ENCODE peak calls at places on chromosomes 4 and X, in four cellular contexts. P is glutamatergic neuron, N is right atrium auricular region, V is lower leg skin. K is an unnamed sample.

GRCh38 chr4:4269856-4270255 is 20.1 kb downstream of the LYAR start:
- DNase-seq in P (no peak), N (no peak), V (no peak), K (no peak)

GRCh38 chr4:1208970-1209704 is 36.8 kb upstream of the SPON2 start:
- DNase-seq in P (no peak), N (no peak), V (peak), K (no peak)

GRCh38 chr4:156194896-156195295 is 241.2 kb upstream of the CTSO start:
- DNase-seq in P (no peak), N (no peak), V (no peak), K (no peak)

GRCh38 chr4:84146300-84146942 is 352.7 kb downstream of the NKX6-1 start:
- DNase-seq in P (no peak), N (no peak), V (no peak), K (no peak)

GRCh38 chr4:6716018-6716911 is at the start of gene BLOC1S4:
- DNase-seq in P (peak), N (peak), V (peak), K (peak)

GRCh38 chr4:176187610-176188009 is 7.8 kb downstream of the SPATA4 start:
- DNase-seq in P (no peak), N (no peak), V (no peak), K (no peak)

GRCh38 chr4:169215656-169216055 is 55.1 kb downstream of the SH3RF1 start:
- DNase-seq in P (no peak), N (no peak), V (no peak), K (no peak)

GRCh38 chr4:75542824-75543223 is 13.0 kb upstream of the ODAPH start:
- DNase-seq in P (no peak), N (no peak), V (no peak), K (no peak)

GRCh38 chrX:131821945-131822622 is 201.0 kb upstream of the STK26 start:
- DNase-seq in P (no peak), N (peak), V (peak), K (no peak)

GRCh38 chr4:80471701-80472100 is 136.2 kb downstream of the CFAP299 start:
- DNase-seq in P (peak), N (no peak), V (no peak), K (no peak)

GRCh38 chr4:1499465-1499864 is 93.2 kb upstream of the NKX1-1 start:
- DNase-seq in P (no peak), N (no peak), V (no peak), K (no peak)

GRCh38 chr4:107058828-107059227 is 22.7 kb upstream of the DKK2 start:
- DNase-seq in P (no peak), N (no peak), V (no peak), K (no peak)

GRCh38 chr4:184324939-184325477 is 107.3 kb upstream of the ENPP6 start:
- DNase-seq in P (no peak), N (no peak), V (no peak), K (no peak)

GRCh38 chrX:102155806-102156179 is at the start of gene BEX5:
- DNase-seq in P (peak), N (no peak), V (peak), K (no peak)

GRCh38 chrX:102154900-102155805 is 624 bp downstream of the BEX5 start:
- DNase-seq in P (peak), N (no peak), V (peak), K (no peak)

DNA sequence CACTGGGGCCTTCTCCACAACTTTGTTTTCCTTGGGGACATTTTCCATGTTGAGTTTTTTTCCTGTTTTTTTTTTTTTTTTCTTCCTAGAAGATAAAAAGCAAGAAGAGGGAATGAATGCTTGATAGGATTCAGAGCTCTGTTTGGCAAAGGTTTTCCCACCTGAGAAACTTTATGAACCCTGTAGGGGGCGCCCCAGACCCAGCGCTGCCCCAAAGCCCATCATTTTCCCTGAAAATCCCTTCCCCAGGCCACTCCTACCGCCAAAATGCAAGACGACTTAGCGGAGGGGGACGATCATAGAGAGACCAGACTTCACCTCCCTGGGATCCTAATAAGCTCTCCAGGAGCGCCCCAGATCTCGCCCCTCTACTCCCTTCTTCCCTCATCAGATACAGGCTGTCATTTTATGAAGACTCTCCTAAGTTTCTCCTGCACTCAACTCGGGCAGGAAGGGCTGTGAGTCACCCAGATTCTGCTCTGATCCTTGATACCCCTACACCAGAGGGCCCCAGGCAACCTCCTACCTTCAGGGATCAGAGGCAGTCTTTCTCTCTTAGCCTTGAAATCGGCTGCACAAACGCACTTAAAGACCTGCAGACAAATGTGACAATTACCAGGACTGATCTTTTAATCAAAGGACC is 1.4 kb downstream of the BEX5 start:
- DNase-seq in P (peak), N (no peak), V (no peak), K (no peak)
- TF ChIP-seq CTCF in P (peak), N (peak), V (no peak), K (no peak)

DNA sequence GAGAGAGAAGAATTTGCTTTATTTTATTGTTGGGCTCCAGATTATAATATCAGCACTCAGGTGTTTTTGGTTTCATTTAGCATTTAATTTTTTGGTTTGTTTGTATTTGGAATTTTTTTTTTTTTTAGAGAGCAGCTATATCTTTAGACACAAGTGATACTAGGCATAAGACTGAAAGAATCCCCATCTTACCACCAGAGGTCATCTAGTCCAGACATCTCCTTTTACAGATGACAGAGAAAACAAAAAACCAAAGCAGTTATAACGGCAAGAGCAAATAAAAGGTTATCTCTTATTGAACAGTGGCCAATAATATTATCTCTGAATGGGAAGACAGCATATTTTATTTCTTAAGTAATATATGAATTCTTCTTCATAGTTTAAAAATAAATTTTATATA is 22.8 kb downstream of the USP38 start:
- DNase-seq in P (no peak), N (no peak), V (no peak), K (no peak)
- TF ChIP-seq CTCF in P (no peak), N (peak), V (no peak), K (peak)

GRCh38 chr4:118343501-118343900 is 9.3 kb downstream of the PRSS12 start:
- DNase-seq in P (no peak), N (no peak), V (no peak), K (no peak)

GRCh38 chr4:118344801-118345200 is 8.0 kb downstream of the PRSS12 start:
- DNase-seq in P (no peak), N (no peak), V (no peak), K (no peak)

GRCh38 chr4:118348886-118349285 is 3.9 kb downstream of the PRSS12 start:
- DNase-seq in P (no peak), N (no peak), V (no peak), K (no peak)

GRCh38 chr4:118345813-118346212 is 7.0 kb downstream of the PRSS12 start:
- DNase-seq in P (no peak), N (no peak), V (no peak), K (no peak)

DNA sequence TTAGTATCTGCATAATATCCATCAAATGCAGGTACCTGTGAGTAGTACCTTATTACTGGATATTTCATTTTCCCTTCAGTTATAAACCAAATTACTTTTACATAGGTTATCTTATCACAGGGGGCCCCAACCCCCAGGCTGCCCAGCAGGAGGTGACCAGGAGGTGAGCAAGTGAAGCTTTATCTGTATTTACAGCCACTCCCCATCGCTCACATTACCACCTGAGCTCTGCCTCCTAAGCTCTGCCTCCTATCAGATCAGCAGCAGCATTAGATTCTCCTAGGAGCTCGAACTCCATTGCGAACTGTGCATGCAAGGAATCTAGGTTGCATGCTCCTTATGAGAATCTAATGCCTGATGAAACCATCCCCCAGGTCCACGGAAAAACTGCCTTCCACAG is 6.3 kb downstream of the PRSS12 start:
- DNase-seq in P (no peak), N (no peak), V (no peak), K (no peak)
- TF ChIP-seq CTCF in P (no peak), N (no peak), V (no peak), K (no peak)

GRCh38 chr4:98816386-98816785 is 112.5 kb downstream of the EIF4E start:
- DNase-seq in P (no peak), N (no peak), V (no peak), K (no peak)
- TF ChIP-seq CTCF in P (no peak), N (no peak), V (no peak), K (no peak)

GRCh38 chr4:8115916-8116315 is 42.7 kb downstream of the ABLIM2 start:
- DNase-seq in P (no peak), N (no peak), V (no peak), K (no peak)
- TF ChIP-seq CTCF in P (no peak), N (no peak), V (no peak), K (no peak)

GRCh38 chrX:2708016-2708415 is 16.9 kb downstream of the CD99 start:
- DNase-seq in P (no peak), N (no peak), V (no peak), K (no peak)
- TF ChIP-seq CTCF in P (no peak), N (no peak), V (no peak), K (no peak)

GRCh38 chrX:12319012-12319519 is 180.8 kb downstream of the FRMPD4 start:
- DNase-seq in P (no peak), N (no peak), V (no peak), K (no peak)
- TF ChIP-seq CTCF in P (no peak), N (no peak), V (no peak), K (peak)

GRCh38 chrX:38717871-38718270 is 83.4 kb upstream of the MID1IP1 start:
- DNase-seq in P (no peak), N (no peak), V (no peak), K (no peak)
- TF ChIP-seq CTCF in P (peak), N (peak), V (no peak), K (peak)